ENCODE peak calls at places on chromosomes 12 and 14, in ten cellular contexts. T is activated T-helper 1 cell treated with Interleukin-2 at 50 U/mL for 16 hours; Q is esophagus squamous epithelium; S is stomach; E is CD8-positive, alpha-beta T cell; G is kidney tubule cell; W is GM12865; J is activated CD4-positive, alpha-beta T cell treated with anti-CD3 and anti-CD28 coated beads, Interleukin-2, amount 10 ng/mL, durations not matched to agents 7 days and 5 days; U is left cardiac atrium; O is SHP77 treated with DMSO at 0.1 percent for 48 hours. B is an unnamed sample.

GRCh38 chr12:85654456-85654840 is 181.8 kb downstream of the RASSF9 start:
- DNase-seq in T (no peak), Q (no peak), S (no peak), E (no peak), G (no peak), W (no peak), J (no peak), U (no peak), O (no peak), B (no peak)

GRCh38 chr12:92544321-92544720 is 158.5 kb upstream of the PLEKHG7 start:
- DNase-seq in T (no peak), Q (no peak), S (no peak), E (no peak), G (no peak), W (peak), J (no peak), U (no peak), O (no peak), B (no peak)

GRCh38 chr12:57816855-57817151 is 1.7 kb downstream of the AVIL start:
- DNase-seq in T (no peak), Q (no peak), S (no peak), E (no peak), G (no peak), W (no peak), J (no peak), U (peak), O (no peak), B (peak)

GRCh38 chr12:124567035-124567672 is at the start of gene NCOR2:
- DNase-seq in T (peak), Q (no peak), S (no peak), E (peak), G (peak), W (peak), J (peak), U (no peak), O (no peak), B (peak)

GRCh38 chr14:101399737-101400517 is 161.4 kb upstream of the DIO3 start:
- DNase-seq in T (no peak), Q (no peak), S (no peak), E (no peak), G (no peak), W (no peak), J (no peak), U (no peak), O (no peak), B (no peak)

GRCh38 chr12:24595652-24596235 is 353.2 kb downstream of the BCAT1 start:
- DNase-seq in T (no peak), Q (no peak), S (no peak), E (no peak), G (no peak), W (no peak), J (no peak), U (no peak), O (no peak), B (peak)

GRCh38 chr12:9039397-9039977 is 50.1 kb downstream of the KLRG1 start:
- DNase-seq in T (no peak), Q (no peak), S (no peak), E (no peak), G (peak), W (peak), J (peak), U (no peak), O (no peak), B (peak)

GRCh38 chr12:130920711-130921381 is 32.9 kb upstream of the ADGRD1 start:
- DNase-seq in T (no peak), Q (no peak), S (peak), E (no peak), G (no peak), W (no peak), J (no peak), U (peak), O (no peak), B (no peak)

GRCh38 chr12:6613776-6614512 is 6.8 kb upstream of the CHD4 start:
- DNase-seq in T (no peak), Q (peak), S (peak), E (peak), G (peak), W (peak), J (peak), U (peak), O (peak), B (peak)

GRCh38 chr12:94844452-94844851 is 159.0 kb downstream of the NDUFA12 start:
- DNase-seq in T (no peak), Q (no peak), S (no peak), E (no peak), G (no peak), W (no peak), J (no peak), U (no peak), O (no peak), B (no peak)

GRCh38 chr14:69716483-69717187 is 50.3 kb upstream of the SRSF5 start:
- DNase-seq in T (no peak), Q (no peak), S (no peak), E (peak), G (peak), W (no peak), J (peak), U (peak), O (no peak), B (peak)

GRCh38 chr14:50823051-50823762 is 7.8 kb downstream of the NIN start:
- DNase-seq in T (no peak), Q (no peak), S (no peak), E (no peak), G (no peak), W (peak), J (no peak), U (no peak), O (no peak), B (peak)

GRCh38 chr12:96136720-96137378 is 57.3 kb upstream of the ELK3 start:
- DNase-seq in T (no peak), Q (no peak), S (no peak), E (no peak), G (peak), W (no peak), J (no peak), U (no peak), O (no peak), B (peak)

GRCh38 chr12:57614178-57614947 is 3.1 kb downstream of the ARHGEF25 start:
- DNase-seq in T (no peak), Q (no peak), S (no peak), E (no peak), G (no peak), W (peak), J (no peak), U (no peak), O (no peak), B (peak)

GRCh38 chr14:24037658-24038037 is 14.2 kb upstream of the CARMIL3 start:
- DNase-seq in T (no peak), Q (no peak), S (peak), E (no peak), G (no peak), W (no peak), J (no peak), U (no peak), O (peak), B (no peak)

GRCh38 chr14:59632381-59632780 is 55.8 kb upstream of the CCDC175 start:
- DNase-seq in T (no peak), Q (no peak), S (peak), E (no peak), G (peak), W (peak), J (no peak), U (no peak), O (peak), B (peak)

GRCh38 chr12:70824511-70824910 is 96.0 kb downstream of the PTPRR start:
- DNase-seq in T (no peak), Q (no peak), S (no peak), E (no peak), G (no peak), W (no peak), J (no peak), U (no peak), O (no peak), B (no peak)

GRCh38 chr14:59771577-59771976 is 99.0 kb downstream of the RTN1 start:
- DNase-seq in T (no peak), Q (no peak), S (no peak), E (no peak), G (no peak), W (no peak), J (no peak), U (no peak), O (peak), B (no peak)

GRCh38 chr12:28024231-28024995 is 51.9 kb upstream of the PTHLH start:
- DNase-seq in T (no peak), Q (no peak), S (no peak), E (no peak), G (peak), W (no peak), J (no peak), U (no peak), O (no peak), B (no peak)

GRCh38 chr14:22837750-22838538 is 1.6 kb downstream of the MMP14 start:
- DNase-seq in T (no peak), Q (no peak), S (no peak), E (no peak), G (peak), W (no peak), J (no peak), U (peak), O (no peak), B (peak)

GRCh38 chr12:28065889-28066630 is 93.5 kb upstream of the PTHLH start:
- DNase-seq in T (no peak), Q (no peak), S (no peak), E (no peak), G (no peak), W (no peak), J (no peak), U (no peak), O (no peak), B (no peak)

GRCh38 chr12:11273449-11273848 is 3.9 kb upstream of the PRB3 start:
- DNase-seq in T (no peak), Q (no peak), S (no peak), E (no peak), G (no peak), W (no peak), J (no peak), U (no peak), O (no peak), B (no peak)

GRCh38 chr14:43789458-43789857 is 717.6 kb downstream of the FSCB start:
- DNase-seq in T (no peak), Q (no peak), S (no peak), E (no peak), G (no peak), W (no peak), J (no peak), U (no peak), O (no peak), B (no peak)

GRCh38 chr14:24243336-24243836 is 963 bp upstream of the TINF2 start:
- DNase-seq in T (no peak), Q (no peak), S (no peak), E (no peak), G (peak), W (peak), J (no peak), U (no peak), O (no peak), B (peak)

GRCh38 chr14:100854435-100854834 is 28.5 kb downstream of the MEG3 start:
- DNase-seq in T (no peak), Q (no peak), S (no peak), E (no peak), G (no peak), W (no peak), J (no peak), U (no peak), O (no peak), B (no peak)

GRCh38 chr14:92759300-92759678 is 10.9 kb upstream of the LGMN start:
- DNase-seq in T (no peak), Q (no peak), S (peak), E (no peak), G (peak), W (peak), J (no peak), U (no peak), O (no peak), B (peak)